ENCODE peak calls at places on chromosomes 12 and 14, in four cellular contexts. C is AG04450; Q is CD8-positive, alpha-beta T cell; E is foreskin keratinocyte. K is an unnamed sample.

GRCh38 chr14:97401714-97402113 is 604.5 kb downstream of the VRK1 start:
- DNase-seq in C (no peak), E (no peak), Q (no peak), K (no peak)

GRCh38 chr14:77194706-77195105 is 13.1 kb downstream of the TMEM63C start:
- DNase-seq in C (no peak), E (no peak), Q (no peak), K (no peak)

GRCh38 chr12:68733661-68734071 is 12.3 kb upstream of the SLC35E3 start:
- DNase-seq in E (peak; percentile 28), Q (no peak), C (peak; percentile 30), K (no peak)

GRCh38 chr14:105937253-105938054 is 411.1 kb downstream of the TMEM121 start:
- DNase-seq in Q (no peak), E (no peak), C (no peak), K (no peak)

GRCh38 chr12:45962553-45963325 is 27.6 kb downstream of the SCAF11 start:
- DNase-seq in Q (no peak), E (no peak), C (no peak), K (no peak)

GRCh38 chr14:83757896-83758295 is 1772.0 kb upstream of the FLRT2 start:
- DNase-seq in E (no peak), Q (no peak), C (peak; percentile 30), K (no peak)

GRCh38 chr14:91138511-91139359 is 24.9 kb downstream of the DGLUCY start:
- DNase-seq in E (no peak), C (no peak), Q (peak; percentile 41), K (no peak)

GRCh38 chr12:125245601-125246345 is 180.5 kb downstream of the AACS start:
- DNase-seq in C (no peak), E (no peak), Q (no peak), K (no peak)

GRCh38 chr12:93825501-93825888 is 148.3 kb downstream of the CRADD start:
- DNase-seq in Q (no peak), C (no peak), E (no peak), K (no peak)

GRCh38 chr12:93827179-93827578 is 150.0 kb downstream of the CRADD start:
- DNase-seq in E (no peak), Q (no peak), C (no peak), K (no peak)

GRCh38 chr12:93825926-93826599 is 148.9 kb downstream of the CRADD start:
- DNase-seq in E (no peak), C (no peak), Q (no peak), K (no peak)

GRCh38 chr12:93824514-93825500 is 147.6 kb downstream of the CRADD start:
- DNase-seq in C (no peak), E (no peak), Q (no peak), K (no peak)

GRCh38 chr12:93823616-93824410 is 146.6 kb downstream of the CRADD start:
- DNase-seq in Q (no peak), C (no peak), E (no peak), K (no peak)
- H3K27ac ChIP-seq in Q (no peak overlapping the region), C (no peak overlapping the region), E (no peak overlapping the region), K (no peak overlapping the region)

DNA sequence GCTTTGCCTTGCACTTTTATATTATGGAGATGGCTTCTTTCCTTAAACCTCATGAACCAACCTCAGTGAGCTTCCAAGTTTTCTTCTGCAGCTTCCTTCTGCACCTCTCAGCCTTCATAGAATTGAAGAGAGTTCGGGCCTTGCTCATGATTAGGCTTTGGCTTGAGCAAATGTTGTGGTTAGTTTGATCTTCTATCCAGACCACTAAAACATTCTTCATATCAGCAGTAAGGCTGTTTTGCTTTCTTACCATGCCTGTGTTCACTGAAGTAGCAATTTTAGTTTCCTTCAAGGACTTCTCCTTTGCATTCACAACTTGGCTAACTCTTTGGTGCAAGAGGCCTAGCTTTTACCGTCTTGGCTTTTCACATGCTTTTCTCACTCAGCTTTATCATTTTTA is 125.4 kb downstream of the SNAPC1 start:
- DNase-seq in E (no peak), Q (no peak), C (no peak), K (no peak)
- H3K27ac ChIP-seq in E (no peak overlapping the region), Q (no peak overlapping the region), C (no peak overlapping the region), K (no peak overlapping the region)

GRCh38 chr12:54586620-54587019 is 1.8 kb downstream of the PPP1R1A start:
- DNase-seq in Q (no peak), C (no peak), E (no peak), K (no peak)

GRCh38 chr12:54585243-54585642 is 3.2 kb downstream of the PPP1R1A start:
- DNase-seq in Q (no peak), C (no peak), E (no peak), K (no peak)

GRCh38 chr12:54581412-54581811 is 7.0 kb downstream of the PPP1R1A start:
- DNase-seq in C (no peak), Q (no peak), E (no peak), K (no peak)

GRCh38 chr12:54583726-54584125 is 4.7 kb downstream of the PPP1R1A start:
- DNase-seq in Q (no peak), E (no peak), C (no peak), K (no peak)

DNA sequence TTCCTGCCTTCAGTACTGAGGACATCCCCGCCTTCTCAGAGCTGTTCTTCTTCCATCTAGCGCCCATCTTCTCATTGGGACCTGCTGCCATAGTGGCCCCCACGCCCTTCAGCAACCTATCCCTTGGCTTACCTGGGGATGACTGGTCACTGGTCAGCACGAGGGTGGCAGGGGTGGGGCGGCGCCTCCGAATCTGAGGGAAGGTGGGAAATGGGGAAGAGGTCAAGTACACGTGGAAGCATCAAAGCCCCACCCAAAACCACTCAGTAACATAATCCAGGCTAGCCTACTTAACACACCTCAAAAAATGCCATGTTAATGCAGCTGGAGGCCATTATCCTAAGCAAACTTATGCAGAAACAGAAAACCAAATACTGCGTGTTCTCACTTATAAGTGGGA is 4.3 kb downstream of the PPP1R1A start:
- DNase-seq in C (no peak), E (no peak), Q (no peak), K (no peak)
- H3K27ac ChIP-seq in C (no peak overlapping the region), E (no peak overlapping the region), Q (no peak overlapping the region), K (no peak overlapping the region)

DNA sequence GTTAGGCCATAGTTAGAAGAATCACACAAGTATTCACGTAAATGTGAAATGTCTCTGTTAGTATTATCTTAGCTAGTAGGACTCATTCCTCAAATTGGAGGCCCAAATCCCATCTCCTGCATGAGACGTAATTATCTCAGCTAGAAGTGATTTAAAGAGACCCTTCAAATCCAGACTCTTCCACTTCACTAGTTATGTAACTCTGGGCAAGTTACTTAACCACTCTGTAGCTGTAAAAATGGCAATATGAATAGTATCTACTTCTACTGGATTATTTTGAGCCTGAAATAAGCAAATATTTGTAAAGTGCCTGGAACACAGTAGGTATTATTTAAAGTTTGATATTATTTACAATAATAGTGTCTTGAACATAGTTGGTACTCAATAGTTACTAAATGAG is 28.4 kb upstream of the CDKL1 start:
- DNase-seq in Q (no peak), C (no peak), E (no peak), K (no peak)
- H3K27ac ChIP-seq in Q (no peak overlapping the region), C (no peak overlapping the region), E (no peak overlapping the region), K (no peak overlapping the region)

K was measured in substantia nigra.